ENCODE peak calls at places on chromosomes 2 and 18, in five cellular contexts. C is small intestine; S is CD8-positive, alpha-beta memory T cell; N is SJCRH30; U is ovary. I is an unnamed sample.

GRCh38 chr18:45974088-45974536 is 7.0 kb upstream of the EPG5 start:
- DNase-seq in C (peak; percentile 78), S (peak; percentile 57), N (peak; percentile 31), U (no peak), I (peak; percentile 82)

GRCh38 chr18:23301971-23302370 is 151.1 kb upstream of the RIOK3 start:
- DNase-seq in C (peak; percentile 49), S (no peak), N (peak; percentile 9), U (no peak), I (no peak)

GRCh38 chr2:99444222-99444621 is 45.6 kb downstream of the REV1 start:
- DNase-seq in C (peak; percentile 2), S (no peak), N (no peak), U (no peak), I (no peak)

GRCh38 chr2:214492152-214492551 is 81.3 kb downstream of the VWC2L start:
- DNase-seq in C (no peak), S (no peak), N (peak; percentile 72), U (no peak), I (no peak)

GRCh38 chr2:15798716-15799431 is 141.5 kb upstream of the MYCN start:
- DNase-seq in C (no peak), S (no peak), N (no peak), U (no peak), I (no peak)

GRCh38 chr2:25514043-25514627 is 159.2 kb downstream of the DTNB start:
- DNase-seq in C (no peak), S (no peak), N (no peak), U (no peak), I (no peak)

GRCh38 chr2:50438293-50438692 is 593.6 kb downstream of the NRXN1 start:
- DNase-seq in C (no peak), S (no peak), N (no peak), U (no peak), I (no peak)

GRCh38 chr2:108988796-108989713 is at the start of gene EDAR:
- DNase-seq in C (peak; percentile 69), S (peak; percentile 4), N (peak; percentile 48), U (no peak), I (peak; percentile 46)

GRCh38 chr2:27092696-27093429 is 6.3 kb downstream of the KHK start:
- DNase-seq in C (peak; percentile 98), S (no peak), N (no peak), U (peak; percentile 57), I (no peak)

GRCh38 chr2:46117379-46117778 is 179.8 kb upstream of the EPAS1 start:
- DNase-seq in C (no peak), S (no peak), N (no peak), U (no peak), I (no peak)

GRCh38 chr18:49561377-49562193 is at the start of gene LIPG:
- DNase-seq in C (peak; percentile 98), S (peak; percentile 31), N (peak; percentile 76), U (peak; percentile 43), I (peak; percentile 83)

GRCh38 chr2:221517362-221518121 is 54.6 kb downstream of the EPHA4 start:
- DNase-seq in C (peak; percentile 13), S (peak; percentile 71), N (peak; percentile 28), U (no peak), I (peak; percentile 56)

GRCh38 chr2:224802407-224802806 is 86.2 kb upstream of the CCDC195 start:
- DNase-seq in C (no peak), S (no peak), N (no peak), U (no peak), I (peak; percentile 33)

GRCh38 chr18:65753520-65753919 is 2.7 kb downstream of the CDH7 start:
- DNase-seq in C (peak; percentile 7), S (no peak), N (peak; percentile 75), U (no peak), I (peak; percentile 87)

GRCh38 chr18:1848716-1849115 is 722.6 kb downstream of the METTL4 start:
- DNase-seq in C (no peak), S (no peak), N (no peak), U (no peak), I (no peak)

GRCh38 chr2:213036836-213037235 is 114.6 kb downstream of the IKZF2 start:
- DNase-seq in C (no peak), S (no peak), N (no peak), U (no peak), I (no peak)

DNA sequence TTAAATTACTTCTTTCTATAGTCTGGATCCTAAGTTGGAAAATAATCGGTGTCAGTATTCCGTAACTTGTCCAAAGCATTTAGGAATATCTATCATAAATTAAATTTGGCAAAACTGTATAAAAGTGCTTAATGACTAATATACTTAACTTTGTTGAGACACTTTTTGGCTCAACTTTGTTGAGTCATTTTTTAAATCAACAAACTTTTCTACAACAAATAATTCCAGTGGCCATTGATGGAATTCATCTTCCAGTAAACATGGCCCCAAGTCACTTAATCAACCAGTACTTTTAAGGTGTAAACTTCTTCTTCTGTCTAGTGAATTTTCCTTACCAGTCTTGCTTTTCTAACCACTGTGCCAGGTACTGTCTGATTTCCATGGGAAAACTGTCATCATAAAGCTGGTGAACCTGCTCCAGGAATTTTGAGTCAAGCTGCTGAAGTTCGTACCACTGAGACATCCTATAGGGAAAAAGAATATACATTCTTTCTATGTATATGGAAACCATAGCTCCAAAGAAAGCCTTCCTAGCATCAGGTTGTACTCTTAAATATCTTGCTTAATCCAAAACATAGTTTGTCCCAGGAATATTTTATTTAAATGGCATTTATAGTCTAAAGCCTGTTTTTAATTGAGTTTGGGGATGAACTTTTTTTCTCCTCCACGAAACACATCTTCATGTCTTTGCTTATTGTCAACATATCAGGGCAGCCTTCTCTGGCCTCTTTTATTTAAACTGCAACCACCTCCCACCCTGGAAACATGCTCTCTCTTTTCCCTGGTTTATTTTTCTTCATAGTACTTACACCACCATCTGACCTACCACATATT is 4.2 kb downstream of the STAT1 start:
- DNase-seq in C (no peak), S (no peak), N (no peak), U (no peak), I (no peak)
- H3K36me3 ChIP-seq in C (peaks cover 19% of the 10 kb centered on the region), S (peaks cover 45% of the 10 kb centered on the region), N (peaks cover 57% of the 10 kb centered on the region), U (no peaks in the 10 kb centered on the region), I (peaks cover 45% of the 10 kb centered on the region)

GRCh38 chr2:169716229-169716886 is 17.3 kb upstream of the KLHL23 start:
- DNase-seq in C (peak; percentile 68), S (no peak), N (peak; percentile 51), U (peak; percentile 51), I (no peak)

GRCh38 chr2:169714699-169715098 is 18.9 kb upstream of the KLHL23 start:
- DNase-seq in C (no peak), S (no peak), N (no peak), U (no peak), I (no peak)

GRCh38 chr2:169717691-169718063 is 16.0 kb upstream of the KLHL23 start:
- DNase-seq in C (no peak), S (no peak), N (no peak), U (no peak), I (no peak)

GRCh38 chr2:169716938-169717690 is 16.5 kb upstream of the KLHL23 start:
- DNase-seq in C (peak; percentile 61), S (no peak), N (no peak), U (no peak), I (no peak)

DNA sequence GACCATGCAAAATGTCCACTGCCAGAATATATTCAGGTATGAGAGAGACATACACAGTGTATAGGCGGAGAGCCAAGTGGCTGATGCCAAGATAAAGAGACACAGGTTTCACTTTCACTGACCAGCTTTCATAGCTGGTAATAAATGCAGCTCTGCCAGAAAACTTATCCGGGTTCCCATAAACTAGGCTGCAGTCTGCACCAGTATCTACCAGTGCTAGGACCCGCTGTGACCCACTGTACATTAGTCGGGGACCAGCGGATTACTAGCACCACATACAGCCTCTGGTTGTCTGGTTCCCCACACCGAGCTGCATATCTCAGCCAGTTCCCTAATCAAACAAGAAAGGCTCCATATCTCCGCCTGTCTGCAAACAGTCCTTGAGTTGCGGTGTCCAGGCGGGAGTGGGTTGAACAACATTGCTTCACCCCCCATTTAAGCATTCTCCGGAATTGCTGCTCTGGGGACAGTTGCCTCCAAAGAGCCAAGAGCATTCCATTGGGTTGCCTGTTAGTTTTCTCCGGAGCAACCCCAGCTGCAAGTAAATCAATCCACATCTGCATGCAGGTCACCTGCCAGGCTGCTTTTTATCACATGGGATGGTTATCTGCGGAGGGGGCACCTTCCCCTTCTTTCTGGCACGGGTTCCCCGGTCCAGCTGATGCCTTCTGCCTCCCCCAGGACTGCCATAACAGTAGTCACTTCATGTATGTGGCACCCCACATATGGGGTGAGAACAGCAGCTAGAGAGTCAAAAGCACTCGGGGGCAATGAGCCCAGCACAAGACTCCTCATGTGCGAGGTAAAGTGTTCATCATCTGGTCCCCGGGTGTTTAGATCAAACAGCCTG is 18.0 kb upstream of the KLHL23 start:
- DNase-seq in C (peak; percentile 88), S (no peak), N (no peak), U (no peak), I (no peak)
- H3K4me3 ChIP-seq in C (peak overlapping the region; percentile 1), S (no peak overlapping the region), N (no peak overlapping the region), U (peak overlapping the region; percentile 18), I (no peak overlapping the region)

GRCh38 chr2:149258531-149258930 is 71.9 kb upstream of the LYPD6 start:
- DNase-seq in C (peak; percentile 66), S (no peak), N (no peak), U (no peak), I (no peak)
- H3K36me3 ChIP-seq in C (no peaks in the 10 kb centered on the region), S (no peaks in the 10 kb centered on the region), N (no peaks in the 10 kb centered on the region), U (no peaks in the 10 kb centered on the region), I (no peaks in the 10 kb centered on the region)

GRCh38 chr2:57097855-57098254 is 914.1 kb downstream of the CCDC85A start:
- DNase-seq in C (no peak), S (no peak), N (no peak), U (no peak), I (no peak)
- H3K4me3 ChIP-seq in C (no peak overlapping the region), S (no peak overlapping the region), N (no peak overlapping the region), U (no peak overlapping the region), I (no peak overlapping the region)

DNA sequence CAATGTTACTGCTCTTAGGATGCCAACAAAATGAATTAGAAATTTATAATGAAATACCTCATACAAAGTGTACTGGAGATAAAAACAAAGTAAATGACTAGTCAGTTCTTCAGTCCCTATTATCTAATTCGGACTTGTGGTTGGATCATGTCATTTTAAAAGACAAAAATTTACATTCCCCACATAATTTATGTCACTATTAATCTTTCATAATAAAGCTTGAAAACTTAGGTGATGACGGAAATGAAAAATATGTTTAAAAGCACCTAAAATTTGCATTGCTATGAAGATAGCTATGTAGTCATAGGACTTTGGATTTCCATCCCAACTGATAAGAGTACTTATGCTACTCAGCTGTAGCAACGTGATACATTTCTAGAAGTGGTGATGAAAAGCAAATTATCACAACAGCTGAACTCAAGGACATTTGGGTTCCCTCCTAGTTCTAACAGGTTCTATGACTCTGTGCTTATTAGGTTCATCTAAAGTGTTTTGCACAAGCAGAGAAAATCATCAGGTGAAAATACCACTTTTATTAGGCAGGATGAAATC is 58.4 kb downstream of the LRPPRC start:
- DNase-seq in C (no peak), S (no peak), N (no peak), U (no peak), I (no peak)
- H3K36me3 ChIP-seq in C (peaks cover under 1% of the 10 kb centered on the region), S (peaks cover 12% of the 10 kb centered on the region), N (peaks cover 74% of the 10 kb centered on the region), U (no peaks in the 10 kb centered on the region), I (peaks cover 34% of the 10 kb centered on the region)

GRCh38 chr18:42977982-42978595 is 137.4 kb downstream of the RIT2 start:
- DNase-seq in C (no peak), S (no peak), N (peak; percentile 30), U (no peak), I (no peak)
- H3K4me3 ChIP-seq in C (no peak overlapping the region), S (no peak overlapping the region), N (no peak overlapping the region), U (no peak overlapping the region), I (no peak overlapping the region)

I was measured in A673.